ENCODE peak calls at places on chromosome 3, in four cellular contexts. K, D, O and C are unnamed samples. For H3K4me1, the result is how much of the 10 kb centered on the place peaks cover.

GRCh38 chr3:86702381-86702958 is 288.5 kb downstream of the VGLL3 start:
- DNase-seq in K (no peak), D (no peak), O (no peak), C (no peak)

GRCh38 chr3:48478631-48479555 is 25.1 kb downstream of the SHISA5 start:
- DNase-seq in D (peak), O (no peak), K (no peak), C (no peak)

GRCh38 chr3:128226794-128227399 is 73.6 kb downstream of the EEFSEC start:
- DNase-seq in K (no peak), O (peak), D (peak), C (peak)

GRCh38 chr3:75337226-75337900 is 326.8 kb upstream of the FRG2C start:
- DNase-seq in D (no peak), K (no peak), O (no peak), C (no peak)

GRCh38 chr3:28243424-28244106 is 2.1 kb downstream of the CMC1 start:
- DNase-seq in K (no peak), D (no peak), O (no peak), C (no peak)

GRCh38 chr3:72003936-72004335 is 219.0 kb upstream of the PROK2 start:
- DNase-seq in K (no peak), O (no peak), D (no peak), C (no peak)

GRCh38 chr3:100104817-100105413 is 9.4 kb downstream of the FILIP1L start:
- DNase-seq in O (no peak), K (no peak), D (no peak), C (no peak)

GRCh38 chr3:11613319-11613718 is 30.4 kb downstream of the VGLL4 start:
- DNase-seq in D (no peak), K (no peak), O (no peak), C (no peak)

GRCh38 chr3:63974451-63974850 is 48.8 kb downstream of the PSMD6 start:
- DNase-seq in K (no peak), O (no peak), D (no peak), C (no peak)

GRCh38 chr3:120762575-120762974 is 20.0 kb downstream of the GTF2E1 start:
- DNase-seq in D (no peak), K (no peak), O (no peak), C (no peak)

GRCh38 chr3:69370945-69371301 is 15.0 kb downstream of the FRMD4B start:
- DNase-seq in O (no peak), D (no peak), K (no peak), C (no peak)

GRCh38 chr3:76147846-76148245 is 362.5 kb upstream of the ZNF717 start:
- DNase-seq in K (no peak), O (no peak), D (no peak), C (no peak)

GRCh38 chr3:144843099-144843498 is 871.5 kb downstream of the DIPK2A start:
- DNase-seq in K (no peak), O (no peak), D (peak), C (no peak)

GRCh38 chr3:50380375-50381085 is 21.2 kb upstream of the TMEM115 start:
- DNase-seq in K (no peak), D (no peak), O (no peak), C (no peak)

GRCh38 chr3:10334461-10334860 is 13.5 kb upstream of the SEC13 start:
- DNase-seq in O (no peak), K (no peak), D (no peak), C (no peak)

GRCh38 chr3:164537485-164537884 is 540.8 kb downstream of the SI start:
- DNase-seq in D (no peak), O (no peak), K (no peak), C (no peak)

GRCh38 chr3:193788189-193788946 is 195.4 kb downstream of the OPA1 start:
- DNase-seq in K (peak), D (peak), O (no peak), C (peak)

GRCh38 chr3:182837855-182838454 is 44.7 kb downstream of the ATP11B start:
- DNase-seq in K (no peak), O (no peak), D (peak), C (no peak)

GRCh38 chr3:165624761-165625160 is 212.5 kb downstream of the BCHE start:
- DNase-seq in D (no peak), K (no peak), O (no peak), C (no peak)

GRCh38 chr3:17302170-17302569 is 417.4 kb downstream of the PLCL2 start:
- DNase-seq in K (no peak), O (no peak), D (no peak), C (no peak)

GRCh38 chr3:53195602-53196574 is 34.9 kb downstream of the PRKCD start:
- DNase-seq in O (no peak), K (no peak), D (no peak), C (peak)

GRCh38 chr3:194255252-194256039 is 95.7 kb downstream of the CPN2 start:
- DNase-seq in O (no peak), D (peak), K (peak), C (no peak)

GRCh38 chr3:31377045-31377642 is 155.6 kb upstream of the STT3B start:
- DNase-seq in D (peak), O (no peak), K (no peak), C (no peak)

GRCh38 chr3:129602730-129603560 is 3.5 kb downstream of the PLXND1 start:
- DNase-seq in K (no peak), O (no peak), D (peak), C (no peak)

GRCh38 chr3:160686955-160687535 is 10.1 kb downstream of the ARL14 start:
- DNase-seq in D (peak), K (no peak), O (no peak), C (no peak)

GRCh38 chr3:156036258-156037053 is 83.9 kb upstream of the KCNAB1 start:
- DNase-seq in D (no peak), O (no peak), K (no peak), C (no peak)

GRCh38 chr3:11556851-11557644 is 86.7 kb downstream of the VGLL4 start:
- DNase-seq in K (no peak), D (no peak), O (no peak), C (no peak)

DNA sequence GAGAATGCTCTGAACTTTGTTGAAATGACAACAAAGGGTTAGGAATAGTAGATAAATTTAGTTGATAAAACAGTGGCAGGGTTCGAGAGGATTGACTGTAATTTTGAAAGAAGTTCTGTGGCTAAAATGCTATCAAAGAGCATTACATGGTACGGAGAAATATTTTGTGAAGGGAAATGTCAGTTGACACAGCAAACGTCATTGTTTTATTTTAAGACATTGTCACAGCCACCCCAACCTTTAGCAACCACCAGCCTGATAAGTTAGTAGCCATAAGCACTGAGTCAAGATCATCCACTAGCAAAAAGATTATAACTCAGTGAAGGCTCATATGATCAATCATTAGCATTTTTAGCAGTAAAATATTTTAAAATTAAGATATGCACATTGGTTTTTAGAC is 8.7 kb upstream of the ST3GAL6 start:
- DNase-seq in K (no peak), D (no peak), O (no peak), C (no peak)
- H3K4me1 ChIP-seq in K (under half), D (under half), O (under half), C (under half)

DNA sequence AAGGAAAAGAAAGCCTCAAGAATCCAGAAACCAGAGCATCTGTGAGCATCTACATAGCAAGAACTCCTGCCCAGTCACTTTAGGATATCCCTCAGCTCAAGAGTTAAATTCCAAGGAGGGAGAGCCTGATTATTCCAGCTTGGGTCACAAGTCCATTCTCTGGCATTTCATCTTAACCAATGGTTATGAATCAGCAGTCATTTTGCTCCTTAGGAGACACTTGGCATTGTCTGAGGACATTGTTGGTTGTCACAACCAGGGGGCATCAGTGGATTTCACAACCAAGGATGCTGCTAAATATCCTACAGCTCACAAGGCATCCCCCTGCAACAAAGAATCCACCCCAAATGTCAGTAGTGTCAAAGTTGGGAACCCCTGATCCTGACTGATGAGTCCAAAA is 51.0 kb upstream of the LMCD1 start:
- DNase-seq in D (no peak), K (no peak), O (no peak), C (no peak)
- TF ChIP-seq SUZ12 in D (no peak), K (no peak), O (no peak), C (no peak)

DNA sequence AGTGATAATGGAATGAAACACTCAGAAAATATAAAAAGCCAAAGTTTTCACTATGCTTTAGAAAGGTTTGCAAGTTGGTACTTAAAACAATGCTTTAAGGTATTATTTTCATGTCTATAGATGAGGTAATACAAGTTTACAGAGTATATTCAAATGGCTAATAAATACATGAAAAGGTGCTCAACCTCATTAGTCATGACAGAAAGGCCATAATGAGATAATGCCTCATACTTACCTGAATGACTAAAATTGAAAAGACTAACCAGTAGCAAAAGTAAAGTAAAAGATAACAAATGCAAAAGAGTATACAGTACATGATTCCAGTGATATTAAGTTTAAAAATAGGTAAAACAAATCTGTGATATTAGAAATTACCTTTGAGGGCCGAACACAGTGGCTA is 163.8 kb downstream of the SUCLG2 start:
- DNase-seq in K (no peak), D (no peak), O (no peak), C (no peak)
- H3K9ac ChIP-seq in K (no peak), D (no peak), O (no peak), C (no peak)

GRCh38 chr3:149386299-149386606 is 8.8 kb upstream of the TM4SF1 start:
- DNase-seq in D (no peak), O (no peak), K (no peak), C (no peak)

GRCh38 chr3:149383703-149384102 is 6.3 kb upstream of the TM4SF1 start:
- DNase-seq in K (no peak), O (no peak), D (no peak), C (no peak)

GRCh38 chr3:149385617-149386298 is 8.3 kb upstream of the TM4SF1 start:
- DNase-seq in K (no peak), O (no peak), D (peak), C (no peak)

GRCh38 chr3:149384167-149384566 is 6.7 kb upstream of the TM4SF1 start:
- DNase-seq in D (no peak), K (no peak), O (no peak), C (no peak)

DNA sequence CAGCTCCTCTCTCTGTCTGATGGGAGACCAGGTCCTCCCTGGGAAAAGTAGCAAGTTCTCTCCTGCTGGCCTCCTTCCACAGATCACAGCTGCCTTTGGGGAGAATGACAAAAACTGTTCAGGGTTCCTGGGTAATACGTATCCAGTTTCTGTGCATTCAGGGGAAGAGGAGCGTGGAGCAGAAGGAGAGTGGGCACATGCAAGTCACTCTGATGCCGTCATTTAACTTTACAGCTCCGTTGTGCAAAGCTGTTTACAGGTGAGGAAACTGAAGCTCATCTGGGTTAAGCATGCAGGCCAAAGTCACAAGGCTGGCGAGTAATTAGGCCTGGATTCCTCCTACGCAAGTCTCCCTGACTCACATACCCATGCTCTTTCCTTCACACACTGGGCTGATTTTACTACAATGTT is 7.5 kb upstream of the TM4SF1 start:
- DNase-seq in K (no peak), D (peak), O (no peak), C (no peak)
- H3K4me1 ChIP-seq in K (under half), D (half or more), O (under half), C (under half)

DNA sequence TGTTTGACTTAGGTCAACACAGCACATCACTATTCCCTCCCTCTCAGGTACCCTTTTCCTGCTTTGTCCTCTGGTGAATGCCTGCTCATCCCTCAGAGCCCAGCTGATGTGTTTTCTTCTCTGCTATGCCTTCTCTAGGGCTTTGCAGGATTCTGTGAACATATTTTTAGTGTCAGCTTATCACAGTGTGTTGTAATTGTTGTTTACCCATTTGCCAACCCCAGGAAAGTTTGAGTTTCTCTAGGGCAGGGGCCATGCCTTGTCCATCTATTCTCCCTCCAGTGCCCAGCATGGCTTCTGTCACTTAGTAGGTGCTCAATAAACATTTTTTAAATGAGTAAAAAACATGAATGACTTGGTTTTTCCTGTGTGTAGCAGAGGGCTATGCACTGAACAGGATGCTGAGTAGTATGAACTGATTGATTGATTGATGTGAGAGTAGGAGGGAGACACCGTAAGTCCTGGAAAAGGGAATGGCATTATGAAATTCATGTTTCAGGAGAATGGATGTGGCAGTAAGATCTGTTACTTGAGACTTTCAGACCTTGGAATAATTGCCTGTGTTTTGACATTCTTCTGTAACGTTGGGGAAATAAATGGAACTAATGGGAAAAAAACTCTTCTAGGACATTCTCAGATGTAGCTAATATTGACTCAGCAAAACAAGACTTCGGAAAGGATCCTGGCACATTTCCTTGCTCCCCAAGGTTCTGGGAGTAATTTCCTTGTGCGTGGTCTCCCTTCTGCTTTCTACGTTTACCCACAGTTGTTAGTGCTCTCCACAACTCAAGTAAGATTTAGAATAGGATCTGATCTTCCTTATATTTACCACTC is 267.3 kb upstream of the TBL1XR1 start:
- DNase-seq in D (no peak), K (no peak), O (no peak), C (no peak)
- TF ChIP-seq SUZ12 in D (no peak), K (no peak), O (no peak), C (no peak)

GRCh38 chr3:142595141-142595540 is 1.1 kb upstream of the PLS1 start:
- DNase-seq in O (no peak), K (no peak), D (no peak), C (no peak)
- H3K9ac ChIP-seq in O (no peak), K (no peak), D (peak), C (no peak)